ENCODE peak calls at places on chromosomes 4 and X, in five cellular contexts. One of them, this sample, is unnamed.

GRCh38 chr4:145183023-145183422 is 2.6 kb upstream of the OTUD4 start:
- DNase-seq in GM23338: no peak
- DNase-seq in suprapubic skin: no peak
- DNase-seq in GM12892: no peak
- DNase-seq in K562: peak
- DNase-seq in this sample: no peak

GRCh38 chr4:158193171-158193749 is 17.0 kb upstream of the TMEM144 start:
- DNase-seq in GM12892: no peak
- DNase-seq in K562: peak
- DNase-seq in suprapubic skin: no peak
- DNase-seq in GM23338: peak
- DNase-seq in this sample: no peak

GRCh38 chr4:83285022-83285387 is 407 bp upstream of the COQ2 start:
- DNase-seq in GM23338: peak
- DNase-seq in suprapubic skin: no peak
- DNase-seq in GM12892: no peak
- DNase-seq in K562: peak
- DNase-seq in this sample: no peak

GRCh38 chr4:140025470-140025869 is 128.5 kb downstream of the MAML3 start:
- DNase-seq in GM23338: no peak
- DNase-seq in K562: no peak
- DNase-seq in GM12892: no peak
- DNase-seq in suprapubic skin: no peak
- DNase-seq in this sample: no peak

GRCh38 chr4:6267573-6267972 is 2.1 kb upstream of the WFS1 start:
- DNase-seq in GM23338: no peak
- DNase-seq in suprapubic skin: no peak
- DNase-seq in K562: no peak
- DNase-seq in GM12892: no peak
- DNase-seq in this sample: no peak

GRCh38 chr4:121147923-121148443 is 16.1 kb downstream of the TNIP3 start:
- DNase-seq in GM12892: no peak
- DNase-seq in K562: no peak
- DNase-seq in GM23338: no peak
- DNase-seq in suprapubic skin: no peak
- DNase-seq in this sample: no peak

GRCh38 chrX:1153940-1154339 is 58.5 kb downstream of the CRLF2 start:
- DNase-seq in K562: no peak
- DNase-seq in GM12892: no peak
- DNase-seq in suprapubic skin: peak
- DNase-seq in GM23338: no peak
- DNase-seq in this sample: no peak

GRCh38 chr4:1240721-1241465 is 8.0 kb downstream of the CTBP1 start:
- DNase-seq in suprapubic skin: peak
- DNase-seq in GM12892: no peak
- DNase-seq in K562: no peak
- DNase-seq in GM23338: no peak
- DNase-seq in this sample: peak

GRCh38 chr4:146107587-146107986 is 67.9 kb upstream of the LSM6 start:
- DNase-seq in GM23338: no peak
- DNase-seq in suprapubic skin: no peak
- DNase-seq in GM12892: no peak
- DNase-seq in K562: no peak
- DNase-seq in this sample: no peak

GRCh38 chr4:122218762-122219161 is 66.6 kb downstream of the BLTP1 start:
- DNase-seq in GM12892: no peak
- DNase-seq in GM23338: peak
- DNase-seq in K562: no peak
- DNase-seq in suprapubic skin: no peak
- DNase-seq in this sample: no peak

GRCh38 chrX:100410901-100411801 is 1.1 kb upstream of the PCDH19 start:
- DNase-seq in K562: no peak
- DNase-seq in GM12892: no peak
- DNase-seq in GM23338: peak
- DNase-seq in suprapubic skin: no peak
- DNase-seq in this sample: peak

GRCh38 chrX:95885074-95885473 is 799.6 kb upstream of the DIAPH2 start:
- DNase-seq in K562: no peak
- DNase-seq in GM23338: no peak
- DNase-seq in suprapubic skin: no peak
- DNase-seq in GM12892: no peak
- DNase-seq in this sample: peak

GRCh38 chrX:84933956-84934556 is 69.6 kb upstream of the APOOL start:
- DNase-seq in GM23338: no peak
- DNase-seq in suprapubic skin: no peak
- DNase-seq in K562: no peak
- DNase-seq in GM12892: peak
- DNase-seq in this sample: no peak

GRCh38 chr4:90317785-90318184 is 190.6 kb downstream of the CCSER1 start:
- DNase-seq in GM23338: no peak
- DNase-seq in GM12892: no peak
- DNase-seq in suprapubic skin: no peak
- DNase-seq in K562: no peak
- DNase-seq in this sample: no peak

GRCh38 chr4:110633358-110634319 is 10.8 kb upstream of the PITX2 start:
- DNase-seq in suprapubic skin: no peak
- DNase-seq in GM12892: no peak
- DNase-seq in GM23338: peak
- DNase-seq in K562: no peak
- DNase-seq in this sample: no peak

GRCh38 chrX:70082723-70083122 is 20.5 kb downstream of the OTUD6A start:
- DNase-seq in GM23338: no peak
- DNase-seq in suprapubic skin: no peak
- DNase-seq in K562: no peak
- DNase-seq in GM12892: no peak
- DNase-seq in this sample: no peak

GRCh38 chr4:76744253-76744921 is 153.6 kb downstream of the SOWAHB start:
- DNase-seq in K562: no peak
- DNase-seq in GM12892: no peak
- DNase-seq in suprapubic skin: no peak
- DNase-seq in GM23338: no peak
- DNase-seq in this sample: no peak

GRCh38 chr4:2671267-2671895 is 84.8 kb downstream of the TNIP2 start:
- DNase-seq in GM12892: no peak
- DNase-seq in GM23338: no peak
- DNase-seq in suprapubic skin: no peak
- DNase-seq in K562: no peak
- DNase-seq in this sample: no peak

GRCh38 chr4:151530783-151531182 is 121.8 kb downstream of the FHIP1A start:
- DNase-seq in suprapubic skin: no peak
- DNase-seq in GM12892: no peak
- DNase-seq in K562: no peak
- DNase-seq in GM23338: no peak
- DNase-seq in this sample: no peak

GRCh38 chr4:46442963-46443362 is 53.0 kb upstream of the GABRA2 start:
- DNase-seq in suprapubic skin: no peak
- DNase-seq in GM23338: no peak
- DNase-seq in K562: no peak
- DNase-seq in GM12892: no peak
- DNase-seq in this sample: no peak

GRCh38 chr4:2694691-2695090 is 61.4 kb downstream of the TNIP2 start:
- DNase-seq in GM12892: no peak
- DNase-seq in suprapubic skin: no peak
- DNase-seq in K562: no peak
- DNase-seq in GM23338: no peak
- DNase-seq in this sample: no peak

GRCh38 chrX:149633511-149633910 is 1.9 kb upstream of the TMEM185A start:
- DNase-seq in K562: no peak
- DNase-seq in GM23338: no peak
- DNase-seq in suprapubic skin: no peak
- DNase-seq in GM12892: no peak
- DNase-seq in this sample: no peak
- TF ChIP-seq POLR2AphosphoS5 in K562: no peak
- TF ChIP-seq POLR2AphosphoS5 in GM23338: no peak
- TF ChIP-seq POLR2AphosphoS5 in suprapubic skin: no peak
- TF ChIP-seq POLR2AphosphoS5 in GM12892: no peak
- TF ChIP-seq POLR2AphosphoS5 in this sample: no peak

DNA sequence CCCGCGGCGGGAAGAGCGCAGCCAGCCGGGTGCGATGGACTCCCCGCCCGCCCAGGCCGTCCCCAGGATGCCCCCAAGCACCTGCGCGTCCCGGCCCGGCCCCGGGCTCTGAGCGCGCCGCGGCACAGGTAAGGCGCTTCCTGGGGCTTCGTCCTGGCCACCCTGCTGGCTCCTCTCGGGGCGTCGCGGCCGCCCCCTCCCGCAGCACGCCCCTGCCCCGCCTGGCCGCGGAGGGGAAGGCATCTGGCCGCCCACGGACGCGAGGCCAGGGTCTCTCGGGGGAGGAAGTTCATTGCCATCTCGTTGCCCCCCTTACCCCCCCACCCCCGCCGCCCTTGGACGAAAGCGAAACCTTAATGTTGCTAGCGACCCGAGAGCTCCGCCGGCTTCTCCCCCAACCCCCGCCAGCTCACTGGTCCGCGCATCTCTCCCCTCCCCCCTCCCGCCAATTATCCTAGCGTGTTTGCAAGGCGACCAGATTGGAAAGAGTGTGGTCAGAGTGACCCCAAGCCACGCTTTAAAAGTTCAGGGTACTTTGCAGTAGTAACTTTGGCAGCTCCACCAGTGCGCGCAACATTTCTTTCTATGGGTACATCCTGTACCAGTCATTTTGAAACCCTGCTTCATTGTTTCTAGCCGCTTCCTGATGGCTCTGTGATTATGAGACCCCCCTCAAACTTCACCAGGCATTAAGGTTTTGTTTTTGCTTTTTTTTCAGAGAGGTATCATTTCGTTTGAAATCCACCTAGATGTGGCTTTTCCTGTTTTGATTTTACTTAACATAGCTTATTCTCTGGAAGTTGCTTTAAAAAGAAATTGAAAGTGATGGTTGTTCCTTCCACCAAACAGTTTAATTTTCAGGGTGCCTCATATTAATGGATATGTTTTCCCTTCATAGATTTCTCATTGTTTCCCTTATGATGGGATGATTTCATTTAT is 606 bp downstream of the TBC1D1 start:
- DNase-seq in GM23338: peak
- DNase-seq in suprapubic skin: no peak
- DNase-seq in K562: no peak
- DNase-seq in GM12892: peak
- DNase-seq in this sample: peak
- TF ChIP-seq POLR2AphosphoS5 in GM23338: no peak
- TF ChIP-seq POLR2AphosphoS5 in suprapubic skin: no peak
- TF ChIP-seq POLR2AphosphoS5 in K562: no peak
- TF ChIP-seq POLR2AphosphoS5 in GM12892: no peak
- TF ChIP-seq POLR2AphosphoS5 in this sample: peak

GRCh38 chr4:128574706-128575105 is 234.8 kb upstream of the JADE1 start:
- DNase-seq in GM23338: peak
- DNase-seq in K562: peak
- DNase-seq in GM12892: peak
- DNase-seq in suprapubic skin: peak
- DNase-seq in this sample: peak

GRCh38 chr4:128573781-128574508 is 235.6 kb upstream of the JADE1 start:
- DNase-seq in K562: no peak
- DNase-seq in suprapubic skin: no peak
- DNase-seq in GM23338: peak
- DNase-seq in GM12892: no peak
- DNase-seq in this sample: no peak

GRCh38 chr4:128572778-128573241 is 236.7 kb upstream of the JADE1 start:
- DNase-seq in GM12892: no peak
- DNase-seq in K562: no peak
- DNase-seq in suprapubic skin: no peak
- DNase-seq in GM23338: no peak
- DNase-seq in this sample: no peak

GRCh38 chr4:128570380-128570779 is 239.1 kb upstream of the JADE1 start:
- DNase-seq in GM23338: no peak
- DNase-seq in suprapubic skin: no peak
- DNase-seq in GM12892: no peak
- DNase-seq in K562: no peak
- DNase-seq in this sample: peak

DNA sequence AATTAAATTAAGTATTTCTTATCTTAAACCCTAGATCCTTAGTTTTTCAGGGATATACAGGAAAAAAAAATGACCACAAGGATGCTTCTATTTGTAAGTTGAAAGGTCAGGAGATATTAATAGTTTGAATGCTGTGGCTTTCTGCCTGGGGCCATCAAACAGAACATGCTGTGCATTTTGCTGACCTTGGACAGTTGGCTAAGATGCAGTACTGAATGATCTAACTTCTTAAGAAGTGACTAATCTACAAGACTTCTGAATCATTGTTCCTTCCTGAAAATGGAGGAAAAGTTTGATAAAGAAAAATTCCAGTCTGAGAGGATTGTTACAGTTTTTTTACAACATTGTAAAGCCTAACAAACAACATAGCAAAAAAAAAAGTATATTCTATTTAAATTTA is 237.8 kb upstream of the JADE1 start:
- DNase-seq in K562: no peak
- DNase-seq in suprapubic skin: no peak
- DNase-seq in GM12892: no peak
- DNase-seq in GM23338: no peak
- DNase-seq in this sample: peak
- TF ChIP-seq POLR2AphosphoS5 in K562: no peak
- TF ChIP-seq POLR2AphosphoS5 in suprapubic skin: no peak
- TF ChIP-seq POLR2AphosphoS5 in GM12892: no peak
- TF ChIP-seq POLR2AphosphoS5 in GM23338: no peak
- TF ChIP-seq POLR2AphosphoS5 in this sample: peak

GRCh38 chrX:45801554-45801953 is 600.9 kb upstream of the DIPK2B start:
- DNase-seq in GM12892: no peak
- DNase-seq in GM23338: peak
- DNase-seq in K562: no peak
- DNase-seq in suprapubic skin: no peak
- DNase-seq in this sample: no peak

GRCh38 chrX:45807572-45808425 is 607.1 kb upstream of the DIPK2B start:
- DNase-seq in K562: no peak
- DNase-seq in GM23338: peak
- DNase-seq in GM12892: no peak
- DNase-seq in suprapubic skin: no peak
- DNase-seq in this sample: no peak

GRCh38 chrX:45803383-45803921 is 602.8 kb upstream of the DIPK2B start:
- DNase-seq in GM23338: no peak
- DNase-seq in suprapubic skin: no peak
- DNase-seq in K562: no peak
- DNase-seq in GM12892: no peak
- DNase-seq in this sample: no peak

GRCh38 chrX:45811307-45811706 is 610.6 kb upstream of the DIPK2B start:
- DNase-seq in suprapubic skin: no peak
- DNase-seq in K562: no peak
- DNase-seq in GM12892: no peak
- DNase-seq in GM23338: no peak
- DNase-seq in this sample: no peak

DNA sequence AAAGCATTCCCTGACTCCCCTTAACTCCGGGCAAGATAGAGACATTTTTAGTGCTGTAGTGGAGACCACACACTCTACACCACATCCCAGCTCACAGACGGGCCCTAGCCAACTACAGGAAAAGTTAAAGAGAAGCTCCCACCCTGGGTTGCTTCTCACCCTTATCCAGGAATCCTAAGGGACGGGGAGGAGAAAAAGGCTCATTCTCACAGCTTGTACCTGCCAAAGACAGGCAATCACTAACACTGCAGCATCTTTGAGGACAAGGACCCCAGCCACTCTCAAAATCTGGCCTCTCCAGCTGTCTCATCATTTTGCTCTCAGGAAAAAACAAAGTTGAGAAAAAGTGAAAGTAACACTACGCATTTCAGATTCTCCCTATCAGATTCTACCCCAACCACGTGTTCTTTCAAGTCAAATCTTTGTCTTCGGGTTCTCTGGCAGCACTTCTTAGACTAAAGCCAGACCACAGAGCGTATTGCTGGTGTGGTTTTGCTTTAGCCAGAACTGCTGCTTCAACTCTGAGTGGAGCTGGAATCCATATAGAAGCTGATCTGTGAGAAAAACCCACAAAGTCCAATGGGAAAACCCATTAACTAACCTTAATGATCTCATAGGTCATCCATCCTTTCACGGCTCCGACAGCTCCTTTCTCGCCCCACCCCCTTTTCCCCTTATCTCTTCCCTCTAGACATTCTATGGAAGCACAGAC is 605.9 kb upstream of the DIPK2B start:
- DNase-seq in K562: no peak
- DNase-seq in GM23338: no peak
- DNase-seq in suprapubic skin: no peak
- DNase-seq in GM12892: no peak
- DNase-seq in this sample: no peak
- TF ChIP-seq POLR2AphosphoS5 in K562: no peak
- TF ChIP-seq POLR2AphosphoS5 in GM23338: no peak
- TF ChIP-seq POLR2AphosphoS5 in suprapubic skin: no peak
- TF ChIP-seq POLR2AphosphoS5 in GM12892: no peak
- TF ChIP-seq POLR2AphosphoS5 in this sample: peak